ENCODE peak calls at places on chromosomes 12 and 14, in four cellular contexts. U, J, M and F are unnamed samples. For H3K4me1 and H3K27me3, the result is how much of the 10 kb centered on the place peaks cover.

GRCh38 chr12:119686776-119687175 is 18.8 kb downstream of the PRKAB1 start:
- DNase-seq in M (no peak), J (no peak), U (no peak), F (no peak)

GRCh38 chr12:123131879-123132402 is 18.9 kb downstream of the PITPNM2 start:
- DNase-seq in M (no peak), U (no peak), J (no peak), F (no peak)

GRCh38 chr14:63770187-63770807 is 42.4 kb upstream of the SGPP1 start:
- DNase-seq in U (peak), J (peak), M (peak), F (no peak)

GRCh38 chr12:7555752-7556151 is 52.2 kb upstream of the CD163 start:
- DNase-seq in J (no peak), M (no peak), U (peak), F (no peak)

GRCh38 chr12:57238854-57239554 is 9.5 kb downstream of the SHMT2 start:
- DNase-seq in U (peak), J (peak), M (peak), F (peak)

GRCh38 chr12:63989301-63989845 is 144.9 kb downstream of the SRGAP1 start:
- DNase-seq in U (peak), J (no peak), M (no peak), F (no peak)

GRCh38 chr12:109462868-109463692 is 14.0 kb downstream of the KCTD10 start:
- DNase-seq in M (peak), J (peak), U (peak), F (peak)

GRCh38 chr12:112963227-112963861 is 15.0 kb upstream of the OAS2 start:
- DNase-seq in M (no peak), J (no peak), U (no peak), F (no peak)

GRCh38 chr12:118377891-118378470 is 1.6 kb downstream of the SUDS3 start:
- DNase-seq in J (peak), M (peak), U (peak), F (no peak)

GRCh38 chr14:70780396-70781075 is 28.8 kb downstream of the MAP3K9 start:
- DNase-seq in M (no peak), J (peak), U (no peak), F (no peak)

GRCh38 chr12:27460471-27460978 is 14.0 kb downstream of the SMCO2 start:
- DNase-seq in M (no peak), U (peak), J (no peak), F (no peak)

GRCh38 chr12:104994301-104994700 is 8.2 kb downstream of the NOPCHAP1 start:
- DNase-seq in J (no peak), M (no peak), U (no peak), F (no peak)

GRCh38 chr14:84254205-84254788 is 1275.6 kb upstream of the FLRT2 start:
- DNase-seq in U (no peak), M (peak), J (peak), F (no peak)

GRCh38 chr12:124053855-124054254 is 80.8 kb downstream of the ZNF664 start:
- DNase-seq in U (peak), M (peak), J (peak), F (no peak)

GRCh38 chr12:113040722-113041168 is 15.8 kb upstream of the DTX1 start:
- DNase-seq in U (peak), J (no peak), M (peak), F (peak)

GRCh38 chr12:19199322-19199721 is 69.8 kb downstream of the PLEKHA5 start:
- DNase-seq in J (no peak), U (no peak), M (no peak), F (no peak)

GRCh38 chr12:88458327-88458726 is 121.9 kb downstream of the KITLG start:
- DNase-seq in J (no peak), M (no peak), U (no peak), F (no peak)
- TF ChIP-seq POLR2A in J (no peak), M (no peak), U (no peak), F (no peak)

GRCh38 chr12:6547987-6548386 is 7.9 kb downstream of the IFFO1 start:
- DNase-seq in U (peak), M (peak), J (no peak), F (no peak)
- H3K4me1 ChIP-seq in U (under half), M (under half), J (half or more), F (under half)

GRCh38 chr12:2023365-2023764 is 19.1 kb upstream of the DCP1B start:
- DNase-seq in J (no peak), U (no peak), M (no peak), F (no peak)
- H3K27me3 ChIP-seq in J (under half), U (under half), M (under half), F (under half)

GRCh38 chr14:105742531-105742848 is 216.1 kb downstream of the TMEM121 start:
- DNase-seq in J (no peak), U (no peak), M (no peak), F (peak)
- TF ChIP-seq POLR2A in J (no peak), U (no peak), M (no peak), F (no peak)

DNA sequence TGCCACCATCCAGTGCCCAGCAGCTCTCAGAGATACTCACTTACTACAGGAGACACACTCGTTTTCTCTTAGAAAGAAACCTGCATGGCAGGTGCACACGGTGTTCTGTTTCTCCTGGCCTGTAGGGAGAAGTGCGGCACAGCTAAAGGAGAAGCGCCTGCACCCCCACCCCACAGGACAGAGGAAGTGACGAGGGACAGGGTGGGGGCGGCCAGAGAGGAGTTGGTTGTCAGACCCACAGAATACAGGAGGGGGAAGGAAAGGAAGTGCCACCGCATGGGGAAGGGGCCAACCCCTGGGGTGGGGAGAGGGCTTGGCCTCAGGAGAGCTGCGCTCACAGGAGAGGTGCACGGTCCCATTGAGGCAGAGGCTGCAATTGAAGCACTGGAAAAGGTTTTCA is 8.8 kb downstream of the TNFRSF1A start:
- DNase-seq in M (no peak), U (no peak), J (no peak), F (peak)
- H3K4me1 ChIP-seq in M (under half), U (half or more), J (half or more), F (half or more)

DNA sequence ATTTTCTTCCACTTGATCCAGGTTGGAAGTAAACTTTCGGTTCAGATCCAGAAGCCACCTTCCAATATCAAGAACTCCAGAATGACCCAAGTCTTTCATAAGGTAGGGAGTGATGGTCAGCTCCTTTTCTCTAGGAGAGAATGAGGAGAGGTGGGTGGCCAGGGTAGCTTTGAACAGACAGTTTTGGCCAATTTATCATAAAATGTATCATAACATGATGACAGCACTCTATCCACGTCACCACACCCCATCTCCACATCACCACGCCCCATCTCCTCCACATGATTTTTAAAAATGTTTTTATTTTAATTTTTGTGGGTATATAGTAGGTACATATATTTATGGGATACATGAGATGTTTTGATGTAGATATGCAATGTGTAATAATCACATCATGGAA is 26.9 kb downstream of the DYRK4 start:
- DNase-seq in J (no peak), M (no peak), U (no peak), F (no peak)
- H3K27me3 ChIP-seq in J (under half), M (under half), U (under half), F (under half)

DNA sequence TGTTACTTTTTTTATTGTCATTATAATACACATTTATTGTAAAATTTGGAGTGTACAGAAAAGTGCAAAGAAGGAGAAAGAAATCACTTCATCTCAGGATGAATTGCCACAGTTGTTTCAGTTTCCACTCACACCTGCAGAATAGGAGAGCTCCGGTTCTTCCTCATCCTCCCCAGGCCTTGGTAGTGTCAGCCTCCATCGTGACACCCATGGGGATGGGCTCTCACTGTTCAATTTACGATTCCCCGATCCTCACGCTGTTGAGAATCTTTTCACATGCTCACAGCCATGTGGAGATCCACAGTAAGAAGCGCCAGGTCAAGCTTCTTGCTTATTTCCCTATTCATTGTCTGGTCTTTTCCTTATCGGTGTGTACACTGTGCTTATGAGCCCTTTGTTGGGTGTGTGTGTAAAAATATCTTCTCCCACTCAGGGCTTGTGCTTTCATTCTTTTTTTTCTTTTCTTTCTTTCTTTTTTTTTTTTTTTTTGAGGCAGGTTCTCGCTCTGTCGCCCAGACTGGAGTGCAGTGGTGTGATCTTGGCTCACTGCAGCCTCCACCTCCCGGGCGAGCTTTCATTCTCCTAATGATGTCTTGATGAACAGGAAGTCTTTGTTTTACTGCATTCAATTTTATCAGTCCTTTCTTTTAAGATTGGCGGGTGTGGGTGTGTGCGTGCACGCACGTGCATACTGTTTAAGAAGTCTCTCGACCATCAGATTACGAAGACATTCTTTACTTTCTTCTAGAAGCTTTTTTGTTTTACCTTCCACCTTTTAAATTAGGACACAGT is 21.5 kb downstream of the RIN3 start:
- DNase-seq in M (no peak), U (no peak), J (no peak), F (no peak)
- TF ChIP-seq POLR2A in M (no peak), U (no peak), J (no peak), F (no peak)

DNA sequence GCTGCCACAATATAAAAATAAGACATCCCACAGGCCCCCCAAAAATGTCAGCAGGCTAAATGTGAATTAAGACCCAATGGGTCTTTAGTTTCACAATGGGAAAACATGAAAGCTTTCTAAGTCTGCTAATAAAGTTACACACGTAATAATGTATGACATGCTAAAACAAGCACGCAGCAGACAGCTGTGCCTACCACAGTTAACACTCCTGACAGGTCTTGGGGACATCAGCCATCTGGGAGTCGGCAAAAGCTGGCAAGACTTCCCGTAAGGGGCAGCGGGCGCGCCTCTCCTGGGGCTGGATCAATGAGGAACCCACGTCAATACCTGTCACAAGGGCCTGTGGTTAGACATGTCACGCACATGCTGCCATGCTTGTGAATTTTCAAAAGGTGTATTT is 45.1 kb downstream of the ACTN1 start:
- DNase-seq in J (no peak), U (peak), M (no peak), F (no peak)
- H3K4me1 ChIP-seq in J (half or more), U (half or more), M (under half), F (under half)